ENCODE peak calls at places on chromosome 17, in five cellular contexts. L is hepatocyte, K is mesendoderm, W is testis, H is A549. J is an unnamed sample.

GRCh38 chr17:16915752-16916556 is 56.0 kb downstream of the TNFRSF13B start:
- DNase-seq in W (peak; percentile 33), H (peak; percentile 67), L (peak; percentile 64), K (peak; percentile 80), J (peak; percentile 77)

GRCh38 chr17:15446036-15446435 is 21.4 kb downstream of the CDRT4 start:
- DNase-seq in H (no peak), K (peak; percentile 57), W (peak; percentile 19), L (no peak), J (no peak)

GRCh38 chr17:4740025-4740351 is 260 bp upstream of the CXCL16 start:
- DNase-seq in H (no peak), L (no peak), W (no peak), K (no peak), J (no peak)

GRCh38 chr17:29760279-29760721 is 137.6 kb upstream of the CORO6 start:
- DNase-seq in L (peak; percentile 8), K (peak; percentile 19), H (no peak), W (no peak), J (no peak)

GRCh38 chr17:43020789-43021738 is 1.1 kb downstream of the VAT1 start:
- DNase-seq in K (peak; percentile 93), W (peak; percentile 90), H (peak; percentile 70), L (peak; percentile 85), J (peak; percentile 91)

GRCh38 chr17:79625706-79626105 is 14.9 kb upstream of the RBFOX3 start:
- DNase-seq in W (no peak), L (no peak), H (no peak), K (no peak), J (peak; percentile 51)

GRCh38 chr17:55144518-55144917 is 120.2 kb upstream of the HLF start:
- DNase-seq in K (no peak), L (no peak), W (no peak), H (no peak), J (no peak)

GRCh38 chr17:18119166-18119745 is 10.7 kb downstream of the MYO15A start:
- DNase-seq in K (no peak), L (no peak), W (no peak), H (no peak), J (no peak)

GRCh38 chr17:59347975-59348391 is 16.5 kb downstream of the YPEL2 start:
- DNase-seq in K (peak; percentile 93), H (no peak), L (no peak), W (no peak), J (no peak)

GRCh38 chr17:3888343-3889171 is 4.3 kb downstream of the CAMKK1 start:
- DNase-seq in H (no peak), L (peak; percentile 72), W (peak; percentile 87), K (peak; percentile 81), J (no peak)

GRCh38 chr17:51353296-51353695 is 93.0 kb downstream of the UTP18 start:
- DNase-seq in H (no peak), L (peak; percentile 33), W (no peak), K (no peak), J (no peak)

GRCh38 chr17:81840826-81841778 is 6.3 kb upstream of the PPP1R27 start:
- DNase-seq in L (no peak), H (no peak), K (no peak), W (no peak), J (no peak)

GRCh38 chr17:73586921-73587680 is 57.1 kb downstream of the SDK2 start:
- DNase-seq in H (peak; percentile 21), K (no peak), L (peak; percentile 65), W (peak; percentile 48), J (no peak)

GRCh38 chr17:7045492-7046126 is 1.7 kb upstream of the SLC16A11 start:
- DNase-seq in K (peak; percentile 74), H (peak; percentile 91), W (peak; percentile 69), L (peak; percentile 81), J (no peak)

GRCh38 chr17:55632236-55632635 is 90.4 kb downstream of the TMEM100 start:
- DNase-seq in W (no peak), H (no peak), K (no peak), L (no peak), J (no peak)

GRCh38 chr17:17204041-17204591 is 2.0 kb downstream of the PLD6 start:
- DNase-seq in W (no peak), L (no peak), K (no peak), H (no peak), J (no peak)

GRCh38 chr17:151886-152859 is 14.8 kb downstream of the SCGB1C2 start:
- DNase-seq in W (no peak), H (peak; percentile 33), K (no peak), L (no peak), J (peak; percentile 40)

GRCh38 chr17:82090549-82091263 is 7.3 kb downstream of the FASN start:
- DNase-seq in H (no peak), L (no peak), K (no peak), W (no peak), J (no peak)

GRCh38 chr17:38898291-38898679 is 27.1 kb upstream of the LASP1NB start:
- DNase-seq in L (no peak), W (no peak), H (no peak), K (no peak), J (no peak)

GRCh38 chr17:47931848-47932247 is 9.5 kb upstream of the PNPO start:
- DNase-seq in L (no peak), K (no peak), H (no peak), W (no peak), J (no peak)

GRCh38 chr17:35074711-35075707 is 11.5 kb upstream of the RFFL start:
- DNase-seq in K (no peak), W (no peak), H (no peak), L (no peak), J (no peak)

GRCh38 chr17:54439816-54440215 is 460.8 kb upstream of the TOM1L1 start:
- DNase-seq in W (peak; percentile 51), H (no peak), K (no peak), L (no peak), J (no peak)

GRCh38 chr17:20127660-20128413 is 118.7 kb downstream of the SPECC1 start:
- DNase-seq in K (no peak), W (no peak), L (peak; percentile 16), H (peak; percentile 19), J (no peak)

GRCh38 chr17:9918804-9919352 is 13.8 kb upstream of the RCVRN start:
- DNase-seq in H (no peak), L (no peak), W (no peak), K (no peak), J (no peak)

DNA sequence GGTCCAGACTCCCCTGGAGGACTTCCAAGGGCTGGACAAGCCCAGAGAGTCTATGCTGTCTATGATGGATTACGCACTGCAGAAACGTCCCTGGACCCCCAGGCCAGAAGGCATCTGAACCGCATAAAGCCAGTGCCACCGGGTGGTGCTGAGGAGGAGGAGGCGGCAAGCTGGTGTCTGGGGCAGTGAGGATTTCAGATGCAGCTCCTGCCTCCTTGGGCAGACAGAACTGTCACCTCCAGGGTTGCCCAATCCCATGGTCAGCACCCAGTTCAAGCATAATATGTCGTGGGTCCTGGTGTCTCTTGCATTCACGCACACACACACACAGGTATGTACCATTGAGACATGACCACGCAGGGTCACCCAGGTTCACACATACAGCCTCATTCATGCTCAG is 25.6 kb downstream of the RAP1GAP2 start:
- DNase-seq in K (no peak), W (no peak), H (no peak), L (no peak), J (no peak)
- H3K4me1 ChIP-seq in K (no peaks in the 10 kb centered on the region), W (no peaks in the 10 kb centered on the region), H (no peaks in the 10 kb centered on the region), L (no peaks in the 10 kb centered on the region), J (no peaks in the 10 kb centered on the region)

DNA sequence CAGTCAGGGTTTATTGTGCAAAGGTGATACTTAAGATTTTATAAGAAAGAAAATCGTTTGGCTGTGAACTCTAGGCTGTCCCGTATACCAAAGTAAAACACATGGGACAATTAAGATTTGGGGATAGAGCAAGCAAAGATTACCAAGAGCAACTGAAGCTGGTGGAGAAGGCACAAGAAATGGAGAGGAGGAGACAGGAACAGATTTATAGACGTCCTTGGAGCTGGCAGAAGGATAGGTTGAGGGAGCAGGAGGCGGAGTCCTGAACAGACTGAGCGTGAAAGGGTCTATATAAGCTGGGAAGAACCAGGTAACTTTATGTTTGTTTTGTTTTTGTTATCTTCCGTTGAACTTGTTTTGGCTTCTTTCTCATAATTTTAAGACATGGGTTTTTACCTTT is 3.8 kb downstream of the TNRC6C start:
- DNase-seq in H (no peak), K (no peak), W (no peak), L (no peak), J (no peak)
- H3K4me1 ChIP-seq in H (peaks cover 5% of the 10 kb centered on the region), K (peaks cover 5% of the 10 kb centered on the region), W (peaks cover 11% of the 10 kb centered on the region), L (peaks cover 10% of the 10 kb centered on the region), J (peaks cover 33% of the 10 kb centered on the region)

DNA sequence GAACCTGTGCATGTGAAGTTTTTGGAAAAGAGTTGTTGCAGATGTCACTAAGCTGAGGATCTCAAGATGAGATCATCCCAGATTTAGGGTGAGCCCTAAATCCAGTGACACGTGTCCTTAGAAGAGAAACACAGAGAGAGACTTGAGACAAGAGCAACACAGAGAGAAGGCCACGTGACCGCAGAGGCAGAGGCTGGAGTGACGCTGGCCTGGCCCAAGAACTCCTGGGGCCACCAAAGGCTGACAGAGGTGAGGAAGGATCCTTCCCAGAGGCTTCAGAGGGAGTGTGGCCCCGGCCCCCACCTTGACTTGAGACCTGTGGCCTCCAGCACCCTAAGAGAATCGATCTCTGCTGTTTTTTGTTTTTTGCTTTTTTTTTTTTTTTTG is 12.1 kb upstream of the RHBDF2 start:
- DNase-seq in W (no peak), H (no peak), L (peak; percentile 2), K (no peak), J (no peak)
- H3K4me1 ChIP-seq in W (peaks cover 2% of the 10 kb centered on the region), H (no peaks in the 10 kb centered on the region), L (peaks cover 4% of the 10 kb centered on the region), K (no peaks in the 10 kb centered on the region), J (peaks cover 16% of the 10 kb centered on the region)

DNA sequence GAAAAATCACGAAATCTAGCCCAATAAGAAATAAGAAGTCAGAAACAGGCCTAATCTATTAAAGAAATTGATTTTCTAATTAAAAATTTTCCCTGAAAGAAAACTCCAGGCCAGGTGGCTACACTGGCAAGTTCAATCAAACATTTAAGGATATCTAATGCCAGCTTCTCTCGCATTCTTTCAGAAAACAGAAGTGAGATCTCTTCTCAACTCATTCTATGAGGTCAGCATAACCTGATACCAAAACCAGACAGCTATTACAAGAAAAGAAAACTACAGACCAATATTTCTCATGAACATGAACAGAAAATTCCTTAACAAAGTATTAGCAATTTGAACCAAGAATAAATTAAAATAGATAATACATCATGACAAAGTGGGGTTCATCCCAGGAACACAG is 52.4 kb downstream of the AXIN2 start:
- DNase-seq in K (no peak), L (no peak), W (no peak), H (no peak), J (no peak)
- H3K4me1 ChIP-seq in K (no peaks in the 10 kb centered on the region), L (no peaks in the 10 kb centered on the region), W (no peaks in the 10 kb centered on the region), H (no peaks in the 10 kb centered on the region), J (no peaks in the 10 kb centered on the region)

GRCh38 chr17:40461774-40462342 is 18.6 kb downstream of the IGFBP4 start:
- DNase-seq in K (no peak), H (peak; percentile 66), L (peak; percentile 17), W (no peak), J (no peak)
- H3K4me1 ChIP-seq in K (peaks cover 2% of the 10 kb centered on the region), H (peaks cover 72% of the 10 kb centered on the region), L (peaks cover 59% of the 10 kb centered on the region), W (peaks cover 44% of the 10 kb centered on the region), J (peaks cover 34% of the 10 kb centered on the region)